ENCODE peak calls at places on chromosomes 12 and 14, in ten cellular contexts. V is NCI-H524, P is fibroblast of mammary gland, J is SK-N-SH, H is OCI-LY7, C is A172, D is NCI-H460, Q is amniotic stem cell, W is transverse colon, L is globus pallidus. S is an unnamed sample.

GRCh38 chr14:33118653-33119052 is 180.0 kb downstream of the NPAS3 start:
- DNase-seq in V (peak; percentile 52), P (no peak), J (peak; percentile 2), H (no peak), C (no peak), D (no peak), Q (no peak), W (no peak), L (no peak), S (peak; percentile 11)

GRCh38 chr12:27429606-27430005 is 16.9 kb upstream of the SMCO2 start:
- DNase-seq in V (no peak), P (no peak), J (no peak), H (no peak), C (no peak), D (no peak), Q (no peak), W (no peak), L (no peak), S (no peak)

GRCh38 chr12:52023182-52023975 is 16.6 kb downstream of the TAMALIN start:
- DNase-seq in V (peak; percentile 43), P (peak; percentile 48), J (peak; percentile 96), H (peak; percentile 90), C (peak; percentile 40), D (peak; percentile 66), Q (peak; percentile 64), W (peak; percentile 93), L (peak; percentile 67), S (peak; percentile 93)

GRCh38 chr12:82783456-82783855 is 96.8 kb downstream of the TMTC2 start:
- DNase-seq in V (no peak), P (no peak), J (no peak), H (no peak), C (no peak), D (no peak), Q (no peak), W (no peak), L (no peak), S (no peak)

GRCh38 chr12:26869908-26870459 is 37.0 kb upstream of the ITPR2 start:
- DNase-seq in V (no peak), P (no peak), J (no peak), H (no peak), C (no peak), D (no peak), Q (no peak), W (no peak), L (no peak), S (peak; percentile 20)

GRCh38 chr12:3170423-3171194 is 93.4 kb downstream of the TSPAN9 start:
- DNase-seq in V (no peak), P (peak; percentile 97), J (peak; percentile 73), H (no peak), C (peak; percentile 79), D (peak; percentile 14), Q (peak; percentile 76), W (no peak), L (no peak), S (no peak)

GRCh38 chr14:90675399-90675798 is 140.8 kb downstream of the TTC7B start:
- DNase-seq in V (peak; percentile 86), P (peak; percentile 68), J (peak; percentile 75), H (no peak), C (peak; percentile 85), D (no peak), Q (peak; percentile 15), W (no peak), L (no peak), S (no peak)

GRCh38 chr14:103998027-103998426 is 55.7 kb upstream of the RD3L start:
- DNase-seq in V (no peak), P (no peak), J (no peak), H (no peak), C (no peak), D (no peak), Q (no peak), W (no peak), L (no peak), S (no peak)

GRCh38 chr12:116295327-116296263 is 18.1 kb upstream of the MED13L start:
- DNase-seq in V (no peak), P (no peak), J (no peak), H (no peak), C (peak; percentile 13), D (no peak), Q (no peak), W (no peak), L (no peak), S (no peak)

GRCh38 chr12:57694459-57695019 is 607 bp downstream of the OS9 start:
- DNase-seq in V (peak; percentile 5), P (peak; percentile 2), J (peak; percentile 28), H (no peak), C (peak; percentile 3), D (no peak), Q (no peak), W (peak; percentile 61), L (no peak), S (peak; percentile 10)

GRCh38 chr12:105957058-105957457 is 181.7 kb downstream of the NUAK1 start:
- DNase-seq in V (no peak), P (no peak), J (no peak), H (no peak), C (no peak), D (no peak), Q (no peak), W (no peak), L (no peak), S (no peak)

GRCh38 chr12:1357171-1357570 is 237.2 kb downstream of the FBXL14 start:
- DNase-seq in V (no peak), P (no peak), J (no peak), H (no peak), C (peak; percentile 39), D (no peak), Q (no peak), W (no peak), L (no peak), S (no peak)

GRCh38 chr12:6165418-6165817 is 34.8 kb upstream of the CD9 start:
- DNase-seq in V (no peak), P (peak; percentile 19), J (no peak), H (no peak), C (no peak), D (no peak), Q (no peak), W (no peak), L (no peak), S (no peak)

GRCh38 chr14:21940887-21941855 is 267.6 kb upstream of the OR4E1 start:
- DNase-seq in V (no peak), P (peak; percentile 24), J (peak; percentile 9), H (peak; percentile 52), C (no peak), D (peak; percentile 49), Q (no peak), W (no peak), L (peak; percentile 9), S (no peak)

GRCh38 chr12:27709932-27710591 is 570 bp upstream of the MRPS35 start:
- DNase-seq in V (no peak), P (peak; percentile 68), J (no peak), H (no peak), C (peak; percentile 32), D (no peak), Q (no peak), W (peak; percentile 35), L (no peak), S (peak; percentile 44)

GRCh38 chr14:30354439-30354838 is 204.5 kb upstream of the G2E3 start:
- DNase-seq in V (no peak), P (no peak), J (no peak), H (no peak), C (no peak), D (no peak), Q (no peak), W (no peak), L (no peak), S (no peak)

GRCh38 chr12:51530208-51530607 is 60.8 kb upstream of the SCN8A start:
- DNase-seq in V (no peak), P (no peak), J (no peak), H (no peak), C (no peak), D (no peak), Q (no peak), W (no peak), L (no peak), S (no peak)

GRCh38 chr14:93084866-93085857 is 30.6 kb downstream of the ITPK1 start:
- DNase-seq in V (no peak), P (no peak), J (no peak), H (no peak), C (no peak), D (no peak), Q (no peak), W (no peak), L (no peak), S (no peak)

GRCh38 chr12:71354871-71355270 is 84.7 kb upstream of the LGR5 start:
- DNase-seq in V (no peak), P (no peak), J (no peak), H (no peak), C (no peak), D (no peak), Q (no peak), W (no peak), L (no peak), S (no peak)

GRCh38 chr12:53751336-53752191 is at the start of gene CISTR:
- DNase-seq in V (no peak), P (no peak), J (peak; percentile 66), H (peak; percentile 84), C (no peak), D (no peak), Q (no peak), W (peak; percentile 35), L (no peak), S (peak; percentile 32)

GRCh38 chr14:105487449-105487985 is 831 bp downstream of the CRIP1 start:
- DNase-seq in V (no peak), P (no peak), J (no peak), H (no peak), C (no peak), D (no peak), Q (no peak), W (peak; percentile 81), L (no peak), S (no peak)

GRCh38 chr14:101201535-101202125 is 298.1 kb upstream of the RTL1 start:
- DNase-seq in V (no peak), P (no peak), J (no peak), H (no peak), C (no peak), D (no peak), Q (no peak), W (no peak), L (no peak), S (no peak)

GRCh38 chr12:96886998-96887677 is 19.9 kb upstream of the NEDD1 start:
- DNase-seq in V (no peak), P (peak; percentile 17), J (no peak), H (no peak), C (no peak), D (no peak), Q (no peak), W (no peak), L (peak; percentile 31), S (peak; percentile 19)

GRCh38 chr14:31930493-31931225 is 146.4 kb upstream of the ARHGAP5 start:
- DNase-seq in V (no peak), P (peak; percentile 86), J (no peak), H (no peak), C (no peak), D (peak; percentile 26), Q (no peak), W (no peak), L (no peak), S (no peak)

GRCh38 chr12:123951467-123951866 is 21.2 kb downstream of the CCDC92 start:
- DNase-seq in V (no peak), P (no peak), J (no peak), H (no peak), C (no peak), D (no peak), Q (no peak), W (no peak), L (no peak), S (no peak)

S was measured in body of pancreas.